ENCODE peak calls at places on chromosome 9, in five cellular contexts. D is GM13976, R is MM.1S, G is SK-N-SH, I is GM23338. C is an unnamed sample.

GRCh38 chr9:113508111-113508749 is 44.7 kb downstream of the RGS3 start:
- DNase-seq in D (no peak), R (no peak), G (no peak), I (peak; percentile 56), C (no peak)

GRCh38 chr9:95727947-95728546 is 147.4 kb upstream of the ERCC6L2 start:
- DNase-seq in D (no peak), R (no peak), G (no peak), I (no peak), C (no peak)

GRCh38 chr9:15430920-15431844 is 8.5 kb downstream of the SNAPC3 start:
- DNase-seq in D (no peak), R (no peak), G (peak; percentile 19), I (peak; percentile 14), C (no peak)

GRCh38 chr9:104779946-104780539 is 16.1 kb downstream of the NIPSNAP3B start:
- DNase-seq in D (no peak), R (no peak), G (no peak), I (no peak), C (no peak)

GRCh38 chr9:10050016-10050415 is 562.8 kb downstream of the PTPRD start:
- DNase-seq in D (no peak), R (no peak), G (no peak), I (no peak), C (no peak)

GRCh38 chr9:38393128-38393809 is 767 bp downstream of the ALDH1B1 start:
- DNase-seq in D (peak; percentile 42), R (no peak), G (peak; percentile 49), I (peak; percentile 16), C (peak; percentile 45)

GRCh38 chr9:69389437-69389995 is 64.5 kb downstream of the ENTREP1 start:
- DNase-seq in D (no peak), R (no peak), G (no peak), I (no peak), C (no peak)

GRCh38 chr9:107219486-107219853 is 63.6 kb upstream of the RAD23B start:
- DNase-seq in D (no peak), R (no peak), G (no peak), I (no peak), C (no peak)

GRCh38 chr9:134863306-134863902 is 17.2 kb upstream of the FCN2 start:
- DNase-seq in D (no peak), R (no peak), G (no peak), I (no peak), C (no peak)

GRCh38 chr9:4739587-4740372 is 1.2 kb downstream of the AK3 start:
- DNase-seq in D (peak; percentile 41), R (no peak), G (peak; percentile 25), I (peak; percentile 23), C (peak; percentile 43)

GRCh38 chr9:92534199-92535159 is 1.3 kb downstream of the ECM2 start:
- DNase-seq in D (no peak), R (peak; percentile 63), G (no peak), I (no peak), C (peak; percentile 24)

GRCh38 chr9:136613824-136614371 is 48.8 kb upstream of the EGFL7 start:
- DNase-seq in D (no peak), R (no peak), G (no peak), I (no peak), C (no peak)

GRCh38 chr9:27924502-27924901 is 351.2 kb upstream of the C9orf72 start:
- DNase-seq in D (no peak), R (no peak), G (no peak), I (no peak), C (no peak)

GRCh38 chr9:73132034-73132776 is 19.5 kb upstream of the ANXA1 start:
- DNase-seq in D (peak; percentile 41), R (peak; percentile 89), G (peak; percentile 4), I (peak; percentile 50), C (peak; percentile 46)

GRCh38 chr9:27194401-27195091 is 85.5 kb downstream of the TEK start:
- DNase-seq in D (no peak), R (no peak), G (no peak), I (no peak), C (no peak)

GRCh38 chr9:28810375-28811075 is 1237.2 kb upstream of the C9orf72 start:
- DNase-seq in D (no peak), R (no peak), G (no peak), I (no peak), C (no peak)

GRCh38 chr9:134630861-134631260 is 10.7 kb upstream of the COL5A1 start:
- DNase-seq in D (no peak), R (no peak), G (no peak), I (no peak), C (no peak)

GRCh38 chr9:106885451-106885850 is 22.5 kb downstream of the ZNF462 start:
- DNase-seq in D (no peak), R (no peak), G (no peak), I (no peak), C (no peak)

GRCh38 chr9:19154135-19154612 is 26.9 kb upstream of the PLIN2 start:
- DNase-seq in D (no peak), R (no peak), G (no peak), I (no peak), C (no peak)

GRCh38 chr9:71694332-71694731 is 74.0 kb downstream of the CEMIP2 start:
- DNase-seq in D (no peak), R (no peak), G (no peak), I (no peak), C (no peak)

GRCh38 chr9:117682955-117683710 is 21.1 kb upstream of the TLR4 start:
- DNase-seq in D (no peak), R (no peak), G (no peak), I (no peak), C (no peak)

GRCh38 chr9:85430659-85431370 is 310.9 kb downstream of the AGTPBP1 start:
- DNase-seq in D (no peak), R (no peak), G (no peak), I (no peak), C (no peak)

GRCh38 chr9:77011973-77012817 is 7.3 kb upstream of the FOXB2 start:
- DNase-seq in D (peak; percentile 78), R (peak; percentile 26), G (peak; percentile 77), I (peak; percentile 92), C (peak; percentile 71)

GRCh38 chr9:13213337-13213736 is 66.2 kb downstream of the MPDZ start:
- DNase-seq in D (no peak), R (peak; percentile 9), G (no peak), I (peak; percentile 14), C (no peak)

GRCh38 chr9:93826905-93827544 is 128.1 kb downstream of the BARX1 start:
- DNase-seq in D (peak; percentile 23), R (no peak), G (peak; percentile 39), I (peak; percentile 33), C (no peak)

GRCh38 chr9:131264231-131264630 is 12.1 kb downstream of the FAM78A start:
- DNase-seq in D (no peak), R (no peak), G (peak; percentile 74), I (no peak), C (no peak)

GRCh38 chr9:26723486-26723885 is 169.1 kb downstream of the CAAP1 start:
- DNase-seq in D (peak; percentile 21), R (no peak), G (no peak), I (peak; percentile 95), C (peak; percentile 29)

GRCh38 chr9:129858167-129858962 is 23.1 kb downstream of the USP20 start:
- DNase-seq in D (no peak), R (no peak), G (no peak), I (no peak), C (no peak)

GRCh38 chr9:95171001-95171400 is 146.5 kb downstream of the FANCC start:
- DNase-seq in D (peak; percentile 44), R (peak; percentile 34), G (no peak), I (peak; percentile 13), C (peak; percentile 47)

GRCh38 chr9:20683351-20684034 is 566 bp upstream of the FOCAD start:
- DNase-seq in D (peak; percentile 53), R (no peak), G (peak; percentile 45), I (no peak), C (peak; percentile 38)

GRCh38 chr9:121369595-121370265 is at the start of gene STOM:
- DNase-seq in D (no peak), R (peak; percentile 42), G (peak; percentile 78), I (peak; percentile 73), C (no peak)

GRCh38 chr9:100322954-100323536 is 29.7 kb downstream of the TEX10 start:
- DNase-seq in D (peak; percentile 11), R (peak; percentile 59), G (peak; percentile 27), I (peak; percentile 70), C (peak; percentile 22)
- TF ChIP-seq CTCF in D (peak; percentile 57), R (peak; percentile 68), G (peak; percentile 87), I (peak; percentile 61), C (peak; percentile 42)

GRCh38 chr9:116207371-116208111 is 54.0 kb downstream of the PAPPA start:
- DNase-seq in D (no peak), R (no peak), G (no peak), I (no peak), C (no peak)

GRCh38 chr9:116209406-116210116 is 56.0 kb downstream of the PAPPA start:
- DNase-seq in D (no peak), R (no peak), G (no peak), I (no peak), C (no peak)

GRCh38 chr9:116204252-116204882 is 50.8 kb downstream of the PAPPA start:
- DNase-seq in D (no peak), R (no peak), G (no peak), I (no peak), C (no peak)

GRCh38 chr9:116212986-116213672 is 59.5 kb downstream of the PAPPA start:
- DNase-seq in D (no peak), R (no peak), G (no peak), I (peak; percentile 54), C (no peak)

GRCh38 chr9:116208417-116209232 is 55.0 kb downstream of the PAPPA start:
- DNase-seq in D (no peak), R (no peak), G (no peak), I (no peak), C (no peak)
- TF ChIP-seq CTCF in D (no peak), R (no peak), G (peak; percentile 54), I (no peak), C (no peak)

GRCh38 chr9:78958887-78959286 is 612.9 kb upstream of the TLE4 start:
- DNase-seq in D (no peak), R (peak; percentile 39), G (no peak), I (peak; percentile 63), C (no peak)
- TF ChIP-seq CTCF in D (no peak), R (peak; percentile 39), G (peak; percentile 34), I (peak; percentile 80), C (no peak)

GRCh38 chr9:127308559-127309429 is 44.2 kb downstream of the GARNL3 start:
- DNase-seq in D (no peak), R (no peak), G (peak; percentile 42), I (no peak), C (no peak)

GRCh38 chr9:127313042-127313560 is 48.5 kb downstream of the GARNL3 start:
- DNase-seq in D (no peak), R (no peak), G (no peak), I (peak; percentile 7), C (no peak)

GRCh38 chr9:127307802-127308201 is 43.2 kb downstream of the GARNL3 start:
- DNase-seq in D (no peak), R (no peak), G (no peak), I (no peak), C (no peak)

GRCh38 chr9:127309715-127310114 is 45.1 kb downstream of the GARNL3 start:
- DNase-seq in D (no peak), R (no peak), G (no peak), I (no peak), C (no peak)

DNA sequence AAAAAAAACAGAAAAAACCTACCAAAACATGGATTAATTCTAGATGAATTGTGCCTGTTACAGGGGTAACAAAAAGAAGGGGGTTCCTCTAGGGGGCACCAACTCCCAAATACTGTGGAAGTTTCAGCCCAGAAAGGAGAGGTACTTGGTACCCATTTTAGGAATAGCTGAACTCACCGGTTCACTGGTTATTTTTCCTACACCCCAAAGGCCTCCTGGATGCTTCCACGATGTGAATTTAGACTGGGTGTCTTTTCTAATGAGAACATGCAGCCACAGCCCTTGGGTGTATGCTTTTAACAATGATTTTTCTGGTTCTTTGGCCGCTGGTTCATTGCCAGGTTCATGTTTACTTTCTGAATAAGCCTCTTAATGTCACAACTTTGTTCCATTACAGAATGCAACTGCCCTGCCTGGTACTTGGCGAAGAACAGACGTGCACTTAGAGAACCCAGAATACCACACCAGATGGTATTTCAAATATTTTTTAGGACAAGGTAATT is 46.7 kb downstream of the GARNL3 start:
- DNase-seq in D (no peak), R (no peak), G (no peak), I (peak; percentile 69), C (peak; percentile 11)
- TF ChIP-seq CTCF in D (peak; percentile 16), R (peak; percentile 22), G (peak; percentile 70), I (peak; percentile 64), C (peak; percentile 24)

C was measured in GM20000.